ENCODE peak calls at places on chromosome 9, in nine cellular contexts. W is K562, K is HepG2, G is stomach, B is A549, J is ovary, X is transverse colon, L is suprapubic skin, A is GM12878. O is an unnamed sample.
A peak's percentile ranks its signal among the peaks of the same experiment; 100 is the strongest.

GRCh38 chr9:68540712-68541535 is at the start of gene TMEM252:
- DNase-seq in W (no peak), K (no peak), G (no peak), B (no peak), J (no peak), X (peak; percentile 47), L (no peak), A (no peak), O (no peak)

GRCh38 chr9:131755541-131756198 is 15.8 kb upstream of the RAPGEF1 start:
- DNase-seq in W (peak; percentile 65), K (peak; percentile 74), G (peak; percentile 90), B (peak; percentile 71), J (peak; percentile 66), X (peak; percentile 87), L (peak; percentile 90), A (no peak), O (peak; percentile 61)

GRCh38 chr9:12882430-12882829 is 107.6 kb downstream of the LURAP1L start:
- DNase-seq in W (no peak), K (no peak), G (no peak), B (no peak), J (no peak), X (no peak), L (no peak), A (no peak), O (no peak)

GRCh38 chr9:22144226-22144625 is 135.1 kb upstream of the CDKN2B start:
- DNase-seq in W (no peak), K (no peak), G (no peak), B (no peak), J (no peak), X (no peak), L (no peak), A (no peak), O (no peak)

GRCh38 chr9:105670315-105670714 is 8.1 kb downstream of the TAL2 start:
- DNase-seq in W (no peak), K (no peak), G (no peak), B (no peak), J (no peak), X (no peak), L (no peak), A (no peak), O (no peak)

GRCh38 chr9:134375430-134376385 is 49.5 kb downstream of the RXRA start:
- DNase-seq in W (peak; percentile 39), K (no peak), G (no peak), B (no peak), J (peak; percentile 74), X (no peak), L (no peak), A (no peak), O (no peak)

GRCh38 chr9:20135119-20135697 is 346.4 kb upstream of the SLC24A2 start:
- DNase-seq in W (no peak), K (no peak), G (no peak), B (no peak), J (no peak), X (no peak), L (no peak), A (no peak), O (no peak)

GRCh38 chr9:121924700-121925099 is 168.4 kb downstream of the TTLL11 start:
- DNase-seq in W (no peak), K (no peak), G (no peak), B (no peak), J (no peak), X (no peak), L (no peak), A (no peak), O (no peak)

GRCh38 chr9:78668148-78668825 is 371.4 kb downstream of the PSAT1 start:
- DNase-seq in W (no peak), K (no peak), G (no peak), B (no peak), J (no peak), X (no peak), L (no peak), A (no peak), O (no peak)

GRCh38 chr9:114343471-114344187 is 14.0 kb downstream of the ORM2 start:
- DNase-seq in W (no peak), K (no peak), G (no peak), B (no peak), J (no peak), X (no peak), L (no peak), A (no peak), O (no peak)

GRCh38 chr9:124899845-124900244 is 37.9 kb downstream of the ARPC5L start:
- DNase-seq in W (peak; percentile 59), K (no peak), G (no peak), B (no peak), J (no peak), X (no peak), L (no peak), A (no peak), O (no peak)

GRCh38 chr9:81529556-81530193 is 159.7 kb downstream of the TLE1 start:
- DNase-seq in W (no peak), K (peak; percentile 25), G (peak; percentile 60), B (peak; percentile 47), J (no peak), X (no peak), L (no peak), A (no peak), O (no peak)

GRCh38 chr9:95573463-95573862 is 56.7 kb upstream of the PTCH1 start:
- DNase-seq in W (no peak), K (no peak), G (no peak), B (no peak), J (no peak), X (no peak), L (no peak), A (no peak), O (no peak)

GRCh38 chr9:13013976-13014375 is 239.2 kb downstream of the LURAP1L start:
- DNase-seq in W (no peak), K (no peak), G (no peak), B (no peak), J (no peak), X (no peak), L (no peak), A (no peak), O (no peak)

GRCh38 chr9:8234286-8234819 is 434.8 kb upstream of the DMAC1 start:
- DNase-seq in W (no peak), K (no peak), G (no peak), B (no peak), J (no peak), X (no peak), L (no peak), A (no peak), O (no peak)

GRCh38 chr9:18821794-18822193 is 211.2 kb downstream of the SAXO1 start:
- DNase-seq in W (no peak), K (peak; percentile 35), G (no peak), B (no peak), J (no peak), X (no peak), L (no peak), A (no peak), O (no peak)

GRCh38 chr9:94734054-94734754 is 7.7 kb downstream of the AOPEP start:
- DNase-seq in W (no peak), K (no peak), G (no peak), B (no peak), J (no peak), X (no peak), L (no peak), A (no peak), O (no peak)

GRCh38 chr9:25742241-25742640 is 64.0 kb upstream of the TUSC1 start:
- DNase-seq in W (no peak), K (peak; percentile 68), G (no peak), B (no peak), J (no peak), X (no peak), L (no peak), A (no peak), O (no peak)

DNA sequence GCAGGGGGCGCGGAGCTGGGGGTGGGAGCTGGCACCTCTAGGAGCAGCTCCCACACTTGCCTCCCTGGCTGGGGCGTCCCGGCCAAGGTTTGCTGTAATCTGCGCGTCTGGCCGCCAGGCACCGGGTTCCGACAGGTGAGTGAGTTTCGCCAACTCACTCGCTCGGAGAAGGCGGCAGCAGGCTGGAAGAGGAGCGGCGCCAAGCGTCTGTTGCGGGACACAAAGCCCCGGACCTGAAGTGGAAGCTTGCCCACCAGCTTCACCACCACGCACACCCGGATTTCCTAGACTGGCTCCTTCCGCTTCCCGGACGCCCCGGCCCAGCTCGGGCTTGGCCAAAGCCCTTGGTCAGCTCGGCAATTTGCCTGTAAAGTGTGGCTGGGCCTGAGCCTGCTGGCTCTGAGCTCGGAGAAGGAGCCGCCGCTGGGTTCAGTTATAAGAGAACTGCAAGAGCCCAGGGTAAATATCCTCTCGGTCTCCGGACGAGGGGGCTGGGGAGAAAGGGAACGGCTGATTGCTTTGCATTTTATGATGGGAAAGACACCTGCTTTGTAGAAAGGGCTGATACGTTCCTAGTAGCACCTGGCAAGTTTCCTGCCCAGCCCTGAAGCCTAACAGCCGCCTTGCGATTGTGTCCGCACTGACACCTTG is 461 bp upstream of the GNA14 start:
- DNase-seq in W (no peak), K (no peak), G (peak; percentile 66), B (no peak), J (peak; percentile 77), X (peak; percentile 71), L (peak; percentile 80), A (no peak), O (no peak)
- TF ChIP-seq POLR2A in W (no peak), K (no peak), G (no peak), B (no peak), J (no peak), X (peak; percentile 63), L (no peak), A (no peak), O (no peak)

GRCh38 chr9:111852291-111852690 is 44.3 kb upstream of the UGCG start:
- DNase-seq in W (no peak), K (no peak), G (no peak), B (no peak), J (no peak), X (no peak), L (no peak), A (no peak), O (no peak)
- H3K4me3 ChIP-seq in W (no peak overlapping the region), K (no peak overlapping the region), G (no peak overlapping the region), B (no peak overlapping the region), J (no peak overlapping the region), X (no peak overlapping the region), L (no peak overlapping the region), A (no peak overlapping the region), O (no peak overlapping the region)

DNA sequence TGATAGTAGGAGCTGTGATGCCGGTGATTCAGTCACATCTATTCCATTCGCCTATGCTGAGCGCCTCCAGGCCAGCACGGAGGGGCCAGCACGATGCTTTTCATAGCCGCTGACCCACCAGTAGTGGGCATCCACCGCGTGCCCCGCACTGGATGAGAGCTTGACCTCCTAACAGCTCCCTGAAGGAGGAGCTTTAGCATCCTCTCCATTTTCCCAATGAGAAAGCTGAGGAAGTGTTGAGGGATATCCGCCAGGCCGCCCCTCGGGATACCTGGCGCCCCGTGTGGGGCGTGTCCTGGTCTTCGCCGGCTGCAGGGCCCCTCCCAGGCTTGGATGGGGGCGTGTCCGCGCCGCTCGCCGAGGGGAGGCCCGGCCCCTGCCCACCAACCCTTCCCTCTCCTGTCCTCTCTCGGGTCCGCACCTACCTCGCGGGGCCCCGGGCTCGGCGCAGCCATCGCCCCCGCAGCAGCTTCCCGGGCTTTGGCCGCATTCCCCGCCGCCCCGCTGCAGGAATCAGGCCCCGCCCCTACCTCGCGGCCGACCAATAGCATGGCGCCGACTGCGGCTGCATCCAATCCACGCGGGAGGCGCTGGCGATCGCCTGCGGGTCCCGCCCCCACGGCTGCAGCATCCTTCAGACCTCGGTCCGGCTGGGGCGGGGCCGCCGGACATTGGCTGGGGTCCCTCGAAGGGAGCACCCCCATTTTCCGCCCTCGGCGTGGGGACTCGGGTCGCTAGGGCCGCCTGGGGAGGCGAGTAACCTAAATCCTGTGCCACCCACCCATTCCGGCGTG is at the start of gene PIP5KL1:
- DNase-seq in W (peak; percentile 93), K (peak; percentile 67), G (peak; percentile 86), B (peak; percentile 95), J (peak; percentile 86), X (peak; percentile 79), L (peak; percentile 90), A (no peak), O (no peak)
- TF ChIP-seq EP300 in W (no peak), K (no peak), G (no peak), B (no peak), J (no peak), X (no peak), L (no peak), A (no peak), O (peak; percentile 3)

GRCh38 chr9:5089737-5090136 is 95.7 kb downstream of the INSL6 start:
- DNase-seq in W (no peak), K (no peak), G (no peak), B (no peak), J (no peak), X (no peak), L (no peak), A (no peak), O (no peak)
- TF ChIP-seq POLR2A in W (no peak), K (no peak), G (no peak), B (no peak), J (no peak), X (no peak), L (no peak), A (no peak), O (no peak)

O was measured in tibial nerve.